ENCODE peak calls at places on chromosomes 5 and 9, in eight cellular contexts. One of them, this sample, is unnamed.
A peak's percentile ranks its signal among the peaks of the same experiment; 100 is the strongest.

GRCh38 chr9:127347831-127348699 is 48.9 kb upstream of the SLC2A8 start:
- DNase-seq in activated naive CD8-positive, alpha-beta T cell treated with anti-CD3 and anti-CD28 coated beads, Interleukin-2, amount 50 U/mL, for 24 hours: no peak
- DNase-seq in astrocyte of the spinal cord: peak; percentile 73
- DNase-seq in SHP77 treated with DMSO at 0.1 percent for 48 hours: no peak
- DNase-seq in mucosa of gallbladder: peak; percentile 27
- DNase-seq in SW 1271: peak; percentile 38
- DNase-seq in amniotic stem cell: peak; percentile 23
- DNase-seq in neural crest cell: no peak
- DNase-seq in this sample: no peak

GRCh38 chr5:42719034-42719433 is 37.6 kb upstream of the CCDC152 start:
- DNase-seq in SHP77 treated with DMSO at 0.1 percent for 48 hours: no peak
- DNase-seq in mucosa of gallbladder: no peak
- DNase-seq in SW 1271: no peak
- DNase-seq in amniotic stem cell: no peak
- DNase-seq in neural crest cell: no peak
- DNase-seq in astrocyte of the spinal cord: peak; percentile 34
- DNase-seq in activated naive CD8-positive, alpha-beta T cell treated with anti-CD3 and anti-CD28 coated beads, Interleukin-2, amount 50 U/mL, for 24 hours: no peak
- DNase-seq in this sample: no peak

GRCh38 chr5:41009228-41009627 is 61.9 kb downstream of the MROH2B start:
- DNase-seq in amniotic stem cell: peak; percentile 35
- DNase-seq in activated naive CD8-positive, alpha-beta T cell treated with anti-CD3 and anti-CD28 coated beads, Interleukin-2, amount 50 U/mL, for 24 hours: no peak
- DNase-seq in SHP77 treated with DMSO at 0.1 percent for 48 hours: no peak
- DNase-seq in astrocyte of the spinal cord: peak; percentile 20
- DNase-seq in mucosa of gallbladder: no peak
- DNase-seq in SW 1271: peak; percentile 62
- DNase-seq in neural crest cell: no peak
- DNase-seq in this sample: no peak

GRCh38 chr5:81761970-81762369 is 11.1 kb upstream of the SSBP2 start:
- DNase-seq in astrocyte of the spinal cord: no peak
- DNase-seq in SW 1271: no peak
- DNase-seq in amniotic stem cell: no peak
- DNase-seq in neural crest cell: no peak
- DNase-seq in mucosa of gallbladder: no peak
- DNase-seq in activated naive CD8-positive, alpha-beta T cell treated with anti-CD3 and anti-CD28 coated beads, Interleukin-2, amount 50 U/mL, for 24 hours: no peak
- DNase-seq in SHP77 treated with DMSO at 0.1 percent for 48 hours: no peak
- DNase-seq in this sample: no peak

GRCh38 chr5:173477320-173478055 is 139.0 kb downstream of the BOD1 start:
- DNase-seq in activated naive CD8-positive, alpha-beta T cell treated with anti-CD3 and anti-CD28 coated beads, Interleukin-2, amount 50 U/mL, for 24 hours: no peak
- DNase-seq in SW 1271: no peak
- DNase-seq in amniotic stem cell: no peak
- DNase-seq in astrocyte of the spinal cord: peak; percentile 89
- DNase-seq in neural crest cell: no peak
- DNase-seq in mucosa of gallbladder: peak; percentile 50
- DNase-seq in SHP77 treated with DMSO at 0.1 percent for 48 hours: no peak
- DNase-seq in this sample: no peak

GRCh38 chr5:150600951-150601773 is 39.3 kb upstream of the SYNPO start:
- DNase-seq in SHP77 treated with DMSO at 0.1 percent for 48 hours: no peak
- DNase-seq in activated naive CD8-positive, alpha-beta T cell treated with anti-CD3 and anti-CD28 coated beads, Interleukin-2, amount 50 U/mL, for 24 hours: no peak
- DNase-seq in SW 1271: no peak
- DNase-seq in astrocyte of the spinal cord: no peak
- DNase-seq in neural crest cell: no peak
- DNase-seq in mucosa of gallbladder: no peak
- DNase-seq in amniotic stem cell: no peak
- DNase-seq in this sample: no peak

GRCh38 chr9:98906273-98907040 is 37.2 kb upstream of the COL15A1 start:
- DNase-seq in amniotic stem cell: no peak
- DNase-seq in mucosa of gallbladder: no peak
- DNase-seq in neural crest cell: no peak
- DNase-seq in SHP77 treated with DMSO at 0.1 percent for 48 hours: no peak
- DNase-seq in astrocyte of the spinal cord: no peak
- DNase-seq in activated naive CD8-positive, alpha-beta T cell treated with anti-CD3 and anti-CD28 coated beads, Interleukin-2, amount 50 U/mL, for 24 hours: no peak
- DNase-seq in SW 1271: no peak
- DNase-seq in this sample: no peak

GRCh38 chr5:7321724-7322123 is 74.2 kb upstream of the ADCY2 start:
- DNase-seq in SHP77 treated with DMSO at 0.1 percent for 48 hours: no peak
- DNase-seq in astrocyte of the spinal cord: peak; percentile 85
- DNase-seq in neural crest cell: no peak
- DNase-seq in amniotic stem cell: peak; percentile 91
- DNase-seq in mucosa of gallbladder: peak; percentile 42
- DNase-seq in activated naive CD8-positive, alpha-beta T cell treated with anti-CD3 and anti-CD28 coated beads, Interleukin-2, amount 50 U/mL, for 24 hours: no peak
- DNase-seq in SW 1271: no peak
- DNase-seq in this sample: no peak

GRCh38 chr9:75448955-75449354 is 360.6 kb downstream of the OSTF1 start:
- DNase-seq in neural crest cell: no peak
- DNase-seq in mucosa of gallbladder: no peak
- DNase-seq in amniotic stem cell: no peak
- DNase-seq in SHP77 treated with DMSO at 0.1 percent for 48 hours: no peak
- DNase-seq in astrocyte of the spinal cord: no peak
- DNase-seq in SW 1271: no peak
- DNase-seq in activated naive CD8-positive, alpha-beta T cell treated with anti-CD3 and anti-CD28 coated beads, Interleukin-2, amount 50 U/mL, for 24 hours: no peak
- DNase-seq in this sample: no peak

GRCh38 chr9:121491111-121491510 is 8.5 kb downstream of the GGTA1 start:
- DNase-seq in astrocyte of the spinal cord: no peak
- DNase-seq in activated naive CD8-positive, alpha-beta T cell treated with anti-CD3 and anti-CD28 coated beads, Interleukin-2, amount 50 U/mL, for 24 hours: no peak
- DNase-seq in SHP77 treated with DMSO at 0.1 percent for 48 hours: no peak
- DNase-seq in amniotic stem cell: no peak
- DNase-seq in neural crest cell: no peak
- DNase-seq in SW 1271: no peak
- DNase-seq in mucosa of gallbladder: no peak
- DNase-seq in this sample: no peak

GRCh38 chr9:69932901-69933300 is 110.7 kb upstream of the MAMDC2 start:
- DNase-seq in activated naive CD8-positive, alpha-beta T cell treated with anti-CD3 and anti-CD28 coated beads, Interleukin-2, amount 50 U/mL, for 24 hours: no peak
- DNase-seq in amniotic stem cell: no peak
- DNase-seq in neural crest cell: peak; percentile 41
- DNase-seq in mucosa of gallbladder: no peak
- DNase-seq in astrocyte of the spinal cord: no peak
- DNase-seq in SW 1271: peak; percentile 36
- DNase-seq in SHP77 treated with DMSO at 0.1 percent for 48 hours: peak; percentile 1
- DNase-seq in this sample: no peak

GRCh38 chr9:90546200-90546599 is 96.4 kb downstream of the DIRAS2 start:
- DNase-seq in SHP77 treated with DMSO at 0.1 percent for 48 hours: peak; percentile 87
- DNase-seq in amniotic stem cell: peak; percentile 2
- DNase-seq in mucosa of gallbladder: peak; percentile 65
- DNase-seq in SW 1271: peak; percentile 85
- DNase-seq in activated naive CD8-positive, alpha-beta T cell treated with anti-CD3 and anti-CD28 coated beads, Interleukin-2, amount 50 U/mL, for 24 hours: no peak
- DNase-seq in astrocyte of the spinal cord: peak; percentile 94
- DNase-seq in neural crest cell: peak; percentile 40
- DNase-seq in this sample: no peak

GRCh38 chr5:9720361-9720760 is 90.2 kb upstream of the TAS2R1 start:
- DNase-seq in activated naive CD8-positive, alpha-beta T cell treated with anti-CD3 and anti-CD28 coated beads, Interleukin-2, amount 50 U/mL, for 24 hours: no peak
- DNase-seq in amniotic stem cell: no peak
- DNase-seq in mucosa of gallbladder: no peak
- DNase-seq in SHP77 treated with DMSO at 0.1 percent for 48 hours: no peak
- DNase-seq in neural crest cell: no peak
- DNase-seq in SW 1271: no peak
- DNase-seq in astrocyte of the spinal cord: no peak
- DNase-seq in this sample: no peak

GRCh38 chr5:11904270-11904906 is at the start of gene CTNND2:
- DNase-seq in astrocyte of the spinal cord: peak; percentile 65
- DNase-seq in amniotic stem cell: no peak
- DNase-seq in neural crest cell: peak; percentile 75
- DNase-seq in SHP77 treated with DMSO at 0.1 percent for 48 hours: no peak
- DNase-seq in mucosa of gallbladder: peak; percentile 53
- DNase-seq in activated naive CD8-positive, alpha-beta T cell treated with anti-CD3 and anti-CD28 coated beads, Interleukin-2, amount 50 U/mL, for 24 hours: peak; percentile 2
- DNase-seq in SW 1271: no peak
- DNase-seq in this sample: peak; percentile 74

GRCh38 chr5:166062092-166062491 is 2229.4 kb upstream of the WWC1 start:
- DNase-seq in SHP77 treated with DMSO at 0.1 percent for 48 hours: no peak
- DNase-seq in amniotic stem cell: no peak
- DNase-seq in activated naive CD8-positive, alpha-beta T cell treated with anti-CD3 and anti-CD28 coated beads, Interleukin-2, amount 50 U/mL, for 24 hours: no peak
- DNase-seq in mucosa of gallbladder: no peak
- DNase-seq in SW 1271: no peak
- DNase-seq in neural crest cell: no peak
- DNase-seq in astrocyte of the spinal cord: no peak
- DNase-seq in this sample: no peak

This sample was measured in iPS DF 6.9.